ENCODE peak calls at places on chromosomes 11 and 22, in four cellular contexts. One of them, this sample, is unnamed.

GRCh38 chr11:102341844-102342318 is 5.1 kb upstream of the BIRC2 start:
- DNase-seq in CD8-positive, alpha-beta T cell: peak; percentile 60
- DNase-seq in activated effector memory CD4-positive, alpha-beta T cell treated with anti-CD3 and anti-CD28 coated beads, Interleukin-2, amount 50 U/mL, for 16 hours: peak; percentile 86
- DNase-seq in NCI-H1092 treated with DMSO at 0.1 percent for 48 hours: peak; percentile 72
- DNase-seq in this sample: no peak

GRCh38 chr11:70603756-70604211 is 205.5 kb downstream of the CTTN start:
- DNase-seq in CD8-positive, alpha-beta T cell: no peak
- DNase-seq in activated effector memory CD4-positive, alpha-beta T cell treated with anti-CD3 and anti-CD28 coated beads, Interleukin-2, amount 50 U/mL, for 16 hours: no peak
- DNase-seq in NCI-H1092 treated with DMSO at 0.1 percent for 48 hours: no peak
- DNase-seq in this sample: no peak

GRCh38 chr11:130451261-130452019 is 3.0 kb downstream of the ADAMTS15 start:
- DNase-seq in CD8-positive, alpha-beta T cell: no peak
- DNase-seq in activated effector memory CD4-positive, alpha-beta T cell treated with anti-CD3 and anti-CD28 coated beads, Interleukin-2, amount 50 U/mL, for 16 hours: no peak
- DNase-seq in NCI-H1092 treated with DMSO at 0.1 percent for 48 hours: no peak
- DNase-seq in this sample: no peak

GRCh38 chr11:128508785-128509518 is 78.4 kb downstream of the ETS1 start:
- DNase-seq in CD8-positive, alpha-beta T cell: no peak
- DNase-seq in activated effector memory CD4-positive, alpha-beta T cell treated with anti-CD3 and anti-CD28 coated beads, Interleukin-2, amount 50 U/mL, for 16 hours: no peak
- DNase-seq in NCI-H1092 treated with DMSO at 0.1 percent for 48 hours: no peak
- DNase-seq in this sample: no peak

GRCh38 chr11:129973809-129974208 is 28.8 kb downstream of the PRDM10 start:
- DNase-seq in CD8-positive, alpha-beta T cell: no peak
- DNase-seq in activated effector memory CD4-positive, alpha-beta T cell treated with anti-CD3 and anti-CD28 coated beads, Interleukin-2, amount 50 U/mL, for 16 hours: no peak
- DNase-seq in NCI-H1092 treated with DMSO at 0.1 percent for 48 hours: no peak
- DNase-seq in this sample: no peak

GRCh38 chr22:50301581-50301991 is 5.9 kb downstream of the PLXNB2 start:
- DNase-seq in CD8-positive, alpha-beta T cell: no peak
- DNase-seq in activated effector memory CD4-positive, alpha-beta T cell treated with anti-CD3 and anti-CD28 coated beads, Interleukin-2, amount 50 U/mL, for 16 hours: no peak
- DNase-seq in NCI-H1092 treated with DMSO at 0.1 percent for 48 hours: no peak
- DNase-seq in this sample: no peak

GRCh38 chr11:125600663-125601062 is 8.0 kb downstream of the STT3A start:
- DNase-seq in CD8-positive, alpha-beta T cell: no peak
- DNase-seq in activated effector memory CD4-positive, alpha-beta T cell treated with anti-CD3 and anti-CD28 coated beads, Interleukin-2, amount 50 U/mL, for 16 hours: no peak
- DNase-seq in NCI-H1092 treated with DMSO at 0.1 percent for 48 hours: no peak
- DNase-seq in this sample: no peak

GRCh38 chr22:18968011-18968749 is 32.1 kb upstream of the PRODH start:
- DNase-seq in CD8-positive, alpha-beta T cell: no peak
- DNase-seq in activated effector memory CD4-positive, alpha-beta T cell treated with anti-CD3 and anti-CD28 coated beads, Interleukin-2, amount 50 U/mL, for 16 hours: no peak
- DNase-seq in NCI-H1092 treated with DMSO at 0.1 percent for 48 hours: no peak
- DNase-seq in this sample: no peak

GRCh38 chr11:68999093-68999747 is 13.8 kb downstream of the MRGPRF start:
- DNase-seq in CD8-positive, alpha-beta T cell: peak; percentile 20
- DNase-seq in activated effector memory CD4-positive, alpha-beta T cell treated with anti-CD3 and anti-CD28 coated beads, Interleukin-2, amount 50 U/mL, for 16 hours: peak; percentile 21
- DNase-seq in NCI-H1092 treated with DMSO at 0.1 percent for 48 hours: no peak
- DNase-seq in this sample: peak; percentile 41

GRCh38 chr22:44089717-44090570 is 65.8 kb downstream of the PARVB start:
- DNase-seq in CD8-positive, alpha-beta T cell: no peak
- DNase-seq in activated effector memory CD4-positive, alpha-beta T cell treated with anti-CD3 and anti-CD28 coated beads, Interleukin-2, amount 50 U/mL, for 16 hours: no peak
- DNase-seq in NCI-H1092 treated with DMSO at 0.1 percent for 48 hours: no peak
- DNase-seq in this sample: no peak

GRCh38 chr11:69075421-69076128 is 26.8 kb downstream of the TPCN2 start:
- DNase-seq in CD8-positive, alpha-beta T cell: no peak
- DNase-seq in activated effector memory CD4-positive, alpha-beta T cell treated with anti-CD3 and anti-CD28 coated beads, Interleukin-2, amount 50 U/mL, for 16 hours: no peak
- DNase-seq in NCI-H1092 treated with DMSO at 0.1 percent for 48 hours: no peak
- DNase-seq in this sample: peak; percentile 84

GRCh38 chr11:125489166-125489565 is 6.9 kb downstream of the FEZ1 start:
- DNase-seq in CD8-positive, alpha-beta T cell: no peak
- DNase-seq in activated effector memory CD4-positive, alpha-beta T cell treated with anti-CD3 and anti-CD28 coated beads, Interleukin-2, amount 50 U/mL, for 16 hours: no peak
- DNase-seq in NCI-H1092 treated with DMSO at 0.1 percent for 48 hours: no peak
- DNase-seq in this sample: no peak

This sample was measured in cardiac septum.